ENCODE peak calls at places on chromosomes 2 and 18, in six cellular contexts. I is cardiac fibroblast; L is EL; X is NCI-H1105; B is GM12864; D is activated T-cell treated with anti-CD3 and anti-CD28 coated beads, Interleukin-2, amount 50 U/mL, for 72 hours. O is an unnamed sample.

GRCh38 chr2:1884933-1885580 is 140.7 kb upstream of the PXDN start:
- DNase-seq in I (peak; percentile 74), L (peak; percentile 37), X (no peak), B (no peak), D (no peak), O (no peak)

GRCh38 chr18:12308386-12309100 is 502 bp downstream of the TUBB6 start:
- DNase-seq in I (peak; percentile 92), L (peak; percentile 88), X (peak; percentile 22), B (no peak), D (peak; percentile 55), O (peak; percentile 85)

GRCh38 chr2:150630587-150631235 is 143.2 kb upstream of the RND3 start:
- DNase-seq in I (peak; percentile 87), L (peak; percentile 35), X (no peak), B (no peak), D (no peak), O (no peak)

GRCh38 chr18:24368749-24369148 is 28.9 kb downstream of the OSBPL1A start:
- DNase-seq in I (peak; percentile 17), L (no peak), X (no peak), B (no peak), D (peak; percentile 68), O (no peak)

GRCh38 chr2:43180901-43181300 is 45.5 kb downstream of the ZFP36L2 start:
- DNase-seq in I (no peak), L (no peak), X (no peak), B (no peak), D (no peak), O (no peak)

GRCh38 chr2:150888337-150888736 is 373.3 kb downstream of the RBM43 start:
- DNase-seq in I (peak; percentile 44), L (peak; percentile 53), X (no peak), B (no peak), D (no peak), O (no peak)

GRCh38 chr2:158817596-158817995 is 22.5 kb downstream of the DAPL1 start:
- DNase-seq in I (peak; percentile 53), L (peak; percentile 53), X (no peak), B (no peak), D (no peak), O (no peak)

GRCh38 chr2:237281900-237282306 is 132.1 kb downstream of the COL6A3 start:
- DNase-seq in I (peak; percentile 98), L (peak; percentile 94), X (no peak), B (no peak), D (no peak), O (no peak)

GRCh38 chr2:122019729-122020128 is 264.3 kb downstream of the TSN start:
- DNase-seq in I (no peak), L (no peak), X (no peak), B (no peak), D (no peak), O (peak; percentile 48)

GRCh38 chr2:57516740-57517340 is 529.8 kb upstream of the VRK2 start:
- DNase-seq in I (peak; percentile 71), L (peak; percentile 54), X (peak; percentile 57), B (peak; percentile 22), D (no peak), O (no peak)

GRCh38 chr2:190216829-190217228 is 102.8 kb downstream of the HIBCH start:
- DNase-seq in I (no peak), L (peak; percentile 2), X (peak; percentile 67), B (no peak), D (no peak), O (no peak)

GRCh38 chr2:109185338-109185737 is 56.3 kb downstream of the SH3RF3 start:
- DNase-seq in I (peak; percentile 69), L (peak; percentile 79), X (no peak), B (no peak), D (no peak), O (no peak)

GRCh38 chr2:147331790-147332419 is 512.9 kb upstream of the ACVR2A start:
- DNase-seq in I (peak; percentile 30), L (peak; percentile 3), X (no peak), B (peak; percentile 57), D (peak; percentile 46), O (no peak)

GRCh38 chr18:26008096-26008495 is 82.3 kb downstream of the SS18 start:
- DNase-seq in I (no peak), L (no peak), X (no peak), B (no peak), D (no peak), O (no peak)

GRCh38 chr2:223894009-223894408 is 51.1 kb downstream of the WDFY1 start:
- DNase-seq in I (no peak), L (no peak), X (no peak), B (no peak), D (no peak), O (no peak)

GRCh38 chr18:70132999-70133398 is 72.5 kb downstream of the RTTN start:
- DNase-seq in I (peak; percentile 92), L (peak; percentile 95), X (no peak), B (no peak), D (no peak), O (no peak)

GRCh38 chr2:143852748-143853147 is 667.2 kb downstream of the ZEB2 start:
- DNase-seq in I (no peak), L (no peak), X (no peak), B (no peak), D (no peak), O (no peak)

GRCh38 chr2:55010149-55010591 is 40.1 kb downstream of the RTN4 start:
- DNase-seq in I (peak; percentile 65), L (peak; percentile 22), X (no peak), B (no peak), D (peak; percentile 10), O (peak; percentile 18)

GRCh38 chr2:240905176-240905781 is 857 bp upstream of the CROCC2 start:
- DNase-seq in I (no peak), L (no peak), X (no peak), B (no peak), D (no peak), O (no peak)

GRCh38 chr2:42138163-42139016 is 30.8 kb upstream of the EML4 start:
- DNase-seq in I (peak; percentile 96), L (peak; percentile 97), X (peak; percentile 17), B (no peak), D (no peak), O (no peak)

GRCh38 chr18:34977787-34978532 is 63.3 kb upstream of the MAPRE2 start:
- DNase-seq in I (no peak), L (peak; percentile 37), X (peak; percentile 13), B (no peak), D (peak; percentile 65), O (peak; percentile 44)

GRCh38 chr2:113700186-113700841 is 56.1 kb downstream of the SLC35F5 start:
- DNase-seq in I (peak; percentile 77), L (no peak), X (no peak), B (peak; percentile 70), D (peak; percentile 53), O (peak; percentile 43)

GRCh38 chr2:68465081-68465916 is 1.8 kb downstream of the FBXO48 start:
- DNase-seq in I (peak; percentile 44), L (peak; percentile 66), X (no peak), B (no peak), D (peak; percentile 74), O (no peak)

GRCh38 chr2:142130111-142131015 is 453 bp downstream of the LRP1B start:
- DNase-seq in I (peak; percentile 45), L (peak; percentile 32), X (peak; percentile 68), B (no peak), D (no peak), O (peak; percentile 22)

O was measured in Caco-2.